ENCODE peak calls at places on chromosomes 5 and 9, in six cellular contexts. K is B cell, A is cardiac muscle cell, V is IMR-90, M is NB4, E is A673. O is an unnamed sample.

GRCh38 chr5:50300878-50301277 is 140.2 kb downstream of the EMB start:
- DNase-seq in K (no peak), A (no peak), V (no peak), M (no peak), E (no peak), O (no peak)

GRCh38 chr5:73692166-73692640 is 66.2 kb downstream of the ARHGEF28 start:
- DNase-seq in K (no peak), A (no peak), V (peak; percentile 87), M (no peak), E (peak; percentile 79), O (no peak)

GRCh38 chr9:20351715-20352114 is 270.6 kb downstream of the MLLT3 start:
- DNase-seq in K (no peak), A (no peak), V (no peak), M (no peak), E (no peak), O (no peak)

GRCh38 chr9:121815084-121815483 is 163.7 kb downstream of the DAB2IP start:
- DNase-seq in K (no peak), A (no peak), V (no peak), M (no peak), E (no peak), O (no peak)

GRCh38 chr5:8689773-8690172 is 820.8 kb downstream of the MTRR start:
- DNase-seq in K (no peak), A (no peak), V (no peak), M (no peak), E (no peak), O (no peak)

GRCh38 chr9:4994166-4994890 is 9.3 kb downstream of the JAK2 start:
- DNase-seq in K (no peak), A (no peak), V (no peak), M (no peak), E (no peak), O (no peak)

GRCh38 chr5:38666668-38667498 is 110.4 kb upstream of the LIFR start:
- DNase-seq in K (no peak), A (peak; percentile 39), V (peak; percentile 34), M (peak; percentile 33), E (peak; percentile 39), O (no peak)

GRCh38 chr9:12697719-12698118 is 4.5 kb downstream of the TYRP1 start:
- DNase-seq in K (no peak), A (no peak), V (no peak), M (no peak), E (no peak), O (no peak)

GRCh38 chr5:178839319-178839704 is 20.4 kb upstream of the ZNF354B start:
- DNase-seq in K (no peak), A (peak; percentile 73), V (no peak), M (peak; percentile 64), E (no peak), O (no peak)

GRCh38 chr5:111229871-111230812 is 6.0 kb downstream of the CAMK4 start:
- DNase-seq in K (no peak), A (no peak), V (no peak), M (no peak), E (no peak), O (no peak)

GRCh38 chr5:163498886-163499285 is 6.5 kb upstream of the MAT2B start:
- DNase-seq in K (no peak), A (no peak), V (peak; percentile 86), M (no peak), E (no peak), O (no peak)

GRCh38 chr5:33258553-33258952 is 182.2 kb upstream of the TARS1 start:
- DNase-seq in K (no peak), A (no peak), V (peak; percentile 43), M (no peak), E (no peak), O (no peak)

GRCh38 chr5:171630047-171630669 is 155.5 kb upstream of the SMIM23 start:
- DNase-seq in K (no peak), A (peak; percentile 86), V (peak; percentile 52), M (peak; percentile 65), E (peak; percentile 64), O (no peak)

GRCh38 chr5:40046792-40047191 is 622.0 kb upstream of the DAB2 start:
- DNase-seq in K (no peak), A (no peak), V (peak; percentile 12), M (no peak), E (no peak), O (no peak)

GRCh38 chr9:129097671-129098306 is 12.8 kb downstream of the CRAT start:
- DNase-seq in K (no peak), A (no peak), V (no peak), M (no peak), E (no peak), O (no peak)

GRCh38 chr5:172665049-172665541 is 24.0 kb downstream of the NEURL1B start:
- DNase-seq in K (no peak), A (no peak), V (no peak), M (no peak), E (no peak), O (no peak)

GRCh38 chr9:136359774-136360718 is 3.5 kb downstream of the DNLZ start:
- DNase-seq in K (no peak), A (no peak), V (no peak), M (no peak), E (no peak), O (no peak)

GRCh38 chr9:87694236-87694755 is 31.6 kb upstream of the CTSL start:
- DNase-seq in K (no peak), A (no peak), V (no peak), M (no peak), E (no peak), O (no peak)

GRCh38 chr9:31210982-31211570 is 1173.4 kb upstream of the ACO1 start:
- DNase-seq in K (no peak), A (no peak), V (no peak), M (no peak), E (no peak), O (peak; percentile 3)

GRCh38 chr5:12270914-12271313 is 366.7 kb upstream of the CTNND2 start:
- DNase-seq in K (no peak), A (no peak), V (no peak), M (no peak), E (no peak), O (no peak)

GRCh38 chr5:103475629-103476240 is 86.9 kb downstream of the NUDT12 start:
- DNase-seq in K (no peak), A (peak; percentile 60), V (peak; percentile 60), M (peak; percentile 47), E (peak; percentile 72), O (peak; percentile 11)

GRCh38 chr9:129242191-129242953 is 64.3 kb upstream of the IER5L start:
- DNase-seq in K (no peak), A (no peak), V (no peak), M (no peak), E (no peak), O (no peak)

GRCh38 chr5:175206651-175207050 is 237.3 kb downstream of the DRD1 start:
- DNase-seq in K (no peak), A (no peak), V (no peak), M (no peak), E (no peak), O (no peak)

GRCh38 chr5:57258943-57259342 is 85.1 kb downstream of the GPBP1 start:
- DNase-seq in K (no peak), A (no peak), V (no peak), M (no peak), E (no peak), O (no peak)

GRCh38 chr5:161544350-161544765 is 2.2 kb downstream of the GABRB2 start:
- DNase-seq in K (no peak), A (peak; percentile 69), V (peak; percentile 4), M (peak; percentile 62), E (peak; percentile 52), O (peak; percentile 56)

GRCh38 chr9:79471577-79472543 is 99.9 kb upstream of the TLE4 start:
- DNase-seq in K (no peak), A (peak; percentile 42), V (peak; percentile 35), M (peak; percentile 30), E (peak; percentile 61), O (no peak)
- TF ChIP-seq CTCF in K (no peak), A (peak; percentile 45), V (peak; percentile 39), M (no peak), E (peak; percentile 53), O (no peak)

DNA sequence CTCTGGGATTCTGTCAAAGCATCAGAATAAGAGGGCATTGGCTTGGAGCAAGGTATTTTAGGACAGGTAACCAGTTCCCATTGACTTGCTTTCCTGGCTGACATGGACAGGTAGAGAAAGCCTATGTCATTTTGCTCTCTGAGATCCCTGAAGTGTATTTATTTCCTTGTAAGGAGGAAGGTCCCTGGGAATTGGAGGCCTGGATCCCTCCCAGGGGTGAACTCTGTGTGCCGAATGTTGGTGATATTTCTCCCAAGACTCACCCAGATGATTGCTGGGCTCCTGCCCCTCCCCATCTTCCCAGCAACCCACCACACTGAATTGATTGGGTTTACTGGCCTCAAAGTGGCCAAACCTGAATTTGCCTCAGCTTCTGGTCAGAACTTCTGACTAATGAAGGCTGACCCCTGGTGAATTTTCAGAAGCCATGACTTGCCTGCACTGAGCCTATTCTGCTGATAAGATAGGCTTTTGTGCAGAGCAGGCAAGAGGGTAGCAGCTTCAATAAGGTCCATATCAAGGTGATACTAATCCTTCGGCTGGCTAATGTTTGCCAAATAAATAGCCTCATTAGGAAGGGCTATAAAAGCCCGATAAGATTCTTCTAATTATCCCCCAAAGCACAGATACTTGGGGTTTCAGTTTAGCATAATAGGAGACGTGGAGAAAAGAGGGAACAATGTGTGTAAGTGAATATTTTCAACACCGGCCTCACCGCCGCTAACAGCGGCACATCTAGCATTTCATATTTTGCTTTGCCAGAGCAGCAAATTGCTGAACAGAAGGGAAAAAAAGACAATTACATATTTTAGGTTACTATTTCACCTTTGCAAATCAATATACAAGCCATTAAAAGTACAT is 152.9 kb upstream of the PITX1 start:
- DNase-seq in K (no peak), A (no peak), V (peak; percentile 33), M (no peak), E (no peak), O (no peak)
- TF ChIP-seq CTCF in K (no peak), A (no peak), V (no peak), M (no peak), E (no peak), O (no peak)

GRCh38 chr5:170408866-170409265 is 19.7 kb upstream of the KCNMB1 start:
- DNase-seq in K (no peak), A (no peak), V (no peak), M (no peak), E (no peak), O (no peak)

GRCh38 chr5:170408189-170408588 is 19.0 kb upstream of the KCNMB1 start:
- DNase-seq in K (no peak), A (no peak), V (no peak), M (no peak), E (peak; percentile 41), O (no peak)

GRCh38 chr5:170414786-170415185 is 25.6 kb upstream of the KCNMB1 start:
- DNase-seq in K (no peak), A (no peak), V (no peak), M (no peak), E (no peak), O (no peak)

GRCh38 chr5:170413897-170414296 is 24.7 kb upstream of the KCNMB1 start:
- DNase-seq in K (no peak), A (no peak), V (no peak), M (no peak), E (no peak), O (no peak)

DNA sequence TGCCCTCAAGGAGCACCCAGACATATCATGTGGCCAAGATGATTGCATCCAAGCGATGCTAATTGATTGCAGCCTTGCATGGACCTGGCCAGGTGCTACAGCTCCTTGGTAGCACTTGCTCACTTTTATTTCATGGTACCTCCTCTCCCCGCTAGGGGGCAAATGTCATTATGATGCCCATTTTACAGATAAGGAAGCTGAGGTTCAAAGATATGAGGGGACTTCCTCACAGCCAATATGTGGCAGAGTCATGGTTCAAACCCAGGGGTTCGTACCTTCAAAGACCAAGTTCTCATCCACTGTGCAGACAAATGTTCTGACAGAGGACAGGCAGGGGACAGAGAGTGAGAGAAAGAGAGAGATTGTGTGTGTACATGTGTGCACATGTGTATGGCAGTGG is 21.9 kb upstream of the KCNMB1 start:
- DNase-seq in K (no peak), A (no peak), V (no peak), M (no peak), E (no peak), O (peak; percentile 49)
- TF ChIP-seq CTCF in K (peak; percentile 47), A (no peak), V (no peak), M (no peak), E (no peak), O (peak; percentile 56)

GRCh38 chr5:7464182-7464581 is 68.2 kb downstream of the ADCY2 start:
- DNase-seq in K (no peak), A (no peak), V (no peak), M (peak; percentile 11), E (no peak), O (no peak)
- TF ChIP-seq CTCF in K (no peak), A (no peak), V (no peak), M (no peak), E (no peak), O (no peak)